ENCODE peak calls at places on chromosomes 12 and 14, in eight cellular contexts. C is naive thymus-derived CD4-positive, alpha-beta T cell; I is left colon; A is amygdala; R is effector CD8-positive, alpha-beta T cell; D is anterior cingulate cortex; E is stimulated activated CD4-positive, alpha-beta T cell treated with anti-CD3 and anti-CD28 coated beads, Interleukin-4, amount 100 ng/mL, for 48 hours; H is astrocyte of the spinal cord. X is an unnamed sample.

GRCh38 chr12:11833174-11833895 is 183.9 kb downstream of the ETV6 start:
- DNase-seq in R (no peak), H (no peak), D (no peak), C (no peak), I (no peak), A (no peak), E (no peak), X (no peak)

GRCh38 chr12:65885716-65886115 is 61.4 kb downstream of the HMGA2 start:
- DNase-seq in C (no peak), I (no peak), R (no peak), H (no peak), A (no peak), E (no peak), D (no peak), X (no peak)

GRCh38 chr14:69088523-69089445 is 64.1 kb downstream of the DCAF5 start:
- DNase-seq in D (no peak), A (no peak), R (no peak), I (no peak), H (peak), E (no peak), C (no peak), X (no peak)

GRCh38 chr12:19234991-19235876 is 105.7 kb downstream of the PLEKHA5 start:
- DNase-seq in H (peak), I (no peak), D (no peak), E (no peak), C (no peak), R (no peak), A (no peak), X (no peak)

GRCh38 chr12:51187370-51187987 is 14.5 kb upstream of the TFCP2 start:
- DNase-seq in A (no peak), H (no peak), R (no peak), C (no peak), D (no peak), E (no peak), I (no peak), X (no peak)

GRCh38 chr14:41668346-41668745 is 61.7 kb downstream of the LRFN5 start:
- DNase-seq in D (no peak), H (peak), I (no peak), C (no peak), E (no peak), R (no peak), A (no peak), X (no peak)

GRCh38 chr12:71748081-71748850 is 6.4 kb upstream of the RAB21 start:
- DNase-seq in I (no peak), D (no peak), H (no peak), A (no peak), C (no peak), R (no peak), E (no peak), X (no peak)

GRCh38 chr14:98192946-98193345 is 1079.1 kb downstream of the BCL11B start:
- DNase-seq in R (no peak), C (no peak), D (no peak), H (no peak), A (no peak), E (no peak), I (no peak), X (no peak)

GRCh38 chr12:95658386-95658785 is 107.1 kb upstream of the USP44 start:
- DNase-seq in H (no peak), D (no peak), A (no peak), I (no peak), E (no peak), R (no peak), C (no peak), X (no peak)

GRCh38 chr12:6855322-6855721 is 3.4 kb downstream of the USP5 start:
- DNase-seq in A (no peak), H (no peak), I (no peak), C (no peak), D (no peak), R (no peak), E (no peak), X (no peak)

GRCh38 chr12:5430639-5431603 is 987 bp upstream of the NTF3 start:
- DNase-seq in D (no peak), C (no peak), A (no peak), H (no peak), E (no peak), I (no peak), R (no peak), X (no peak)

GRCh38 chr14:58637040-58637390 is 747 bp upstream of the DACT1 start:
- DNase-seq in C (peak), I (peak), A (no peak), E (peak), D (no peak), H (peak), R (no peak), X (peak)

GRCh38 chr14:86673523-86673969 is 1143.6 kb downstream of the FLRT2 start:
- DNase-seq in H (no peak), E (no peak), R (no peak), I (no peak), A (no peak), C (no peak), D (no peak), X (no peak)

GRCh38 chr14:54329082-54329695 is 67.6 kb upstream of the CDKN3 start:
- DNase-seq in R (no peak), C (no peak), H (peak), A (no peak), E (no peak), I (no peak), D (no peak), X (peak)

GRCh38 chr12:120352117-120352516 is 16.8 kb downstream of the MSI1 start:
- DNase-seq in A (no peak), I (no peak), H (peak), R (no peak), E (no peak), D (no peak), C (no peak), X (no peak)

GRCh38 chr12:64611430-64612286 is 1.4 kb downstream of the RASSF3 start:
- DNase-seq in I (peak), D (no peak), R (no peak), H (peak), E (peak), C (peak), A (no peak), X (peak)

GRCh38 chr12:99810718-99811593 is 163.4 kb downstream of the GARIN6 start:
- DNase-seq in I (no peak), D (no peak), R (no peak), C (no peak), A (no peak), H (peak), E (no peak), X (no peak)

GRCh38 chr14:68655961-68656360 is 136.9 kb downstream of the ZFP36L1 start:
- DNase-seq in R (no peak), H (no peak), E (no peak), C (no peak), I (no peak), D (no peak), A (no peak), X (no peak)

GRCh38 chr12:13570005-13570694 is 373.6 kb downstream of the EMP1 start:
- DNase-seq in D (no peak), A (no peak), E (no peak), I (no peak), R (no peak), C (no peak), H (no peak), X (no peak)